ENCODE peak calls at places on chromosomes 12 and 14, in ten cellular contexts. Q is MG63, N is fibroblast of lung, C is small intestine, Y is brain microvascular endothelial cell, W is MM.1S, E is right atrium auricular region, I is psoas muscle, M is uterus, P is GM12878. V is an unnamed sample. For H3K36me3, the result is how much of the 10 kb centered on the place peaks cover.

GRCh38 chr12:124404162-124404561 is 109.3 kb downstream of the RFLNA start:
- DNase-seq in Q (peak), N (no peak), C (no peak), Y (no peak), W (no peak), E (no peak), I (peak), M (no peak), P (no peak), V (peak)

GRCh38 chr12:53631721-53632120 is 5.5 kb upstream of the ATF7 start:
- DNase-seq in Q (no peak), N (no peak), C (no peak), Y (no peak), W (no peak), E (no peak), I (no peak), M (no peak), P (no peak), V (no peak)

GRCh38 chr12:119780786-119781434 is 96.2 kb downstream of the CIT start:
- DNase-seq in Q (peak), N (peak), C (peak), Y (peak), W (no peak), E (no peak), I (peak), M (no peak), P (no peak), V (no peak)

GRCh38 chr12:15532364-15532977 is 210.2 kb downstream of the PTPRO start:
- DNase-seq in Q (peak), N (peak), C (peak), Y (peak), W (peak), E (no peak), I (no peak), M (no peak), P (peak), V (no peak)

GRCh38 chr12:52147367-52147972 is 44.3 kb downstream of the KRT80 start:
- DNase-seq in Q (peak), N (peak), C (peak), Y (peak), W (no peak), E (peak), I (peak), M (peak), P (no peak), V (peak)

GRCh38 chr12:57106021-57106708 is 5.0 kb downstream of the STAT6 start:
- DNase-seq in Q (no peak), N (no peak), C (peak), Y (no peak), W (no peak), E (no peak), I (no peak), M (no peak), P (no peak), V (peak)

GRCh38 chr12:106581543-106582263 is 1.1 kb upstream of the RFX4 start:
- DNase-seq in Q (no peak), N (no peak), C (no peak), Y (no peak), W (no peak), E (no peak), I (no peak), M (no peak), P (no peak), V (peak)

GRCh38 chr14:50020799-50021198 is 95.6 kb downstream of the VCPKMT start:
- DNase-seq in Q (no peak), N (peak), C (no peak), Y (no peak), W (no peak), E (no peak), I (no peak), M (no peak), P (no peak), V (no peak)

GRCh38 chr12:11827096-11827841 is 177.8 kb downstream of the ETV6 start:
- DNase-seq in Q (no peak), N (peak), C (no peak), Y (no peak), W (no peak), E (no peak), I (no peak), M (no peak), P (no peak), V (no peak)

GRCh38 chr14:64680013-64680674 is 24.1 kb upstream of the PLEKHG3 start:
- DNase-seq in Q (peak), N (peak), C (no peak), Y (no peak), W (no peak), E (no peak), I (no peak), M (peak), P (no peak), V (peak)

GRCh38 chr14:104130974-104131651 is 7.3 kb upstream of the KIF26A start:
- DNase-seq in Q (no peak), N (no peak), C (peak), Y (no peak), W (peak), E (no peak), I (peak), M (no peak), P (no peak), V (peak)

GRCh38 chr12:104680506-104680905 is 223.8 kb downstream of the CHST11 start:
- DNase-seq in Q (no peak), N (no peak), C (no peak), Y (no peak), W (no peak), E (no peak), I (no peak), M (no peak), P (no peak), V (no peak)

GRCh38 chr12:89417246-89417977 is 65.1 kb upstream of the DUSP6 start:
- DNase-seq in Q (peak), N (peak), C (no peak), Y (peak), W (no peak), E (no peak), I (no peak), M (no peak), P (no peak), V (no peak)

GRCh38 chr12:6934110-6934509 is 6.4 kb downstream of the ATN1 start:
- DNase-seq in Q (no peak), N (peak), C (no peak), Y (no peak), W (no peak), E (no peak), I (no peak), M (no peak), P (no peak), V (no peak)

GRCh38 chr14:54025661-54026060 is 69.0 kb upstream of the BMP4 start:
- DNase-seq in Q (peak), N (peak), C (peak), Y (peak), W (no peak), E (no peak), I (no peak), M (no peak), P (no peak), V (no peak)

GRCh38 chr12:114012744-114013431 is 46.8 kb upstream of the RBM19 start:
- DNase-seq in Q (no peak), N (no peak), C (no peak), Y (no peak), W (no peak), E (no peak), I (no peak), M (no peak), P (no peak), V (no peak)

GRCh38 chr14:37179896-37180502 is 7.6 kb upstream of the SLC25A21 start:
- DNase-seq in Q (peak), N (peak), C (no peak), Y (peak), W (no peak), E (no peak), I (no peak), M (no peak), P (no peak), V (no peak)

GRCh38 chr12:67692135-67692534 is 43.6 kb downstream of the DYRK2 start:
- DNase-seq in Q (no peak), N (no peak), C (no peak), Y (no peak), W (no peak), E (no peak), I (no peak), M (no peak), P (no peak), V (no peak)

GRCh38 chr14:99529899-99530298 is 48.7 kb downstream of the CCNK start:
- DNase-seq in Q (peak), N (peak), C (no peak), Y (no peak), W (no peak), E (no peak), I (no peak), M (no peak), P (no peak), V (no peak)

GRCh38 chr14:47040490-47040889 is 388.9 kb upstream of the RPL10L start:
- DNase-seq in Q (no peak), N (peak), C (peak), Y (peak), W (peak), E (no peak), I (no peak), M (no peak), P (no peak), V (no peak)

GRCh38 chr14:105924951-105925591 is 398.7 kb downstream of the TMEM121 start:
- DNase-seq in Q (no peak), N (no peak), C (no peak), Y (no peak), W (no peak), E (no peak), I (no peak), M (no peak), P (no peak), V (peak)

GRCh38 chr12:54306925-54307731 is 6.3 kb upstream of the NFE2 start:
- DNase-seq in Q (peak), N (peak), C (peak), Y (no peak), W (no peak), E (peak), I (peak), M (peak), P (no peak), V (peak)

GRCh38 chr12:95908573-95908972 is 33.8 kb downstream of the CCDC38 start:
- DNase-seq in Q (peak), N (peak), C (no peak), Y (no peak), W (no peak), E (no peak), I (no peak), M (no peak), P (no peak), V (no peak)

GRCh38 chr12:50103767-50104321 is at the start of gene GPD1:
- DNase-seq in Q (peak), N (peak), C (peak), Y (no peak), W (no peak), E (no peak), I (peak), M (peak), P (no peak), V (peak)
- H3K4me3 ChIP-seq in Q (no peak), N (no peak), C (peak), Y (no peak), W (no peak), E (peak), I (peak), M (no peak), P (no peak), V (no peak)

DNA sequence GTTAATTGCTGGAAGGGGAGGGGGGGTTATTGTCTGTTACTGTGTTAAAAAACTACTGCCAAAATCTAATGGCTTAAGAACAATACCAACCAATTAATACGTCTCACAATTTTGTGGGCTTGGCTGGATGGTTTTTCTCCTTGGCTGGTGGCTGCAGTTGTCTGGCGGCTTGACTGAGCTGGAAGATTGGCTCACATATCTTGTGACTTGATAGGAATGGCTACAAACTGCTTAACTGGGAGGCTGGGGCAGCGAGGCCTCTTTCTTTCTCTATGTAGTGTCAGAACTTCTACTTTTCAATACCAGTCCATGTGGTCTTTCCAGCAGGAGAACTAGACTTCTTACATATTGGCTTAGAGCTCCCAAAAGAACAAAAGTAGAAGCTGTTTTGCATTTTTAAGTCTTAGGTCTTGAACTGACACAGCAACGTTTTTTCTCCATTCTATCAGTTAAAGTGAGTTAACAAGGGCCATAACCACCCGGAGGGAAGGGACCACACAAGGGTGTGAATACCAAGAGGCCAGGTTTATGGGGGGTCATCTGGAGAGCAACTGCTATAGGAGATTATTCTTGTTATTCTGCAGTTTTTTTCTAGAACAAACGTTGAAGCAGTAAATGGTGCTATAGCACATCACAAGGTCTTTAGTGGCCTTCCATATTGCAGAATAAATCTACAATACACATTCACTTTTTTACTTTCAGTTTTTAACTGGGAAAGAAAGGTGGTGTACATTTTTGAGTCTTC is 46.9 kb downstream of the ZDHHC17 start:
- DNase-seq in Q (no peak), N (no peak), C (no peak), Y (no peak), W (no peak), E (no peak), I (no peak), M (no peak), P (no peak), V (no peak)
- H3K36me3 ChIP-seq in Q (under half), N (under half), C (under half), Y (under half), W (under half), E (under half), I (half or more), M (under half), P (under half), V (under half)

GRCh38 chr12:108634225-108634795 is 616 bp upstream of the SELPLG start:
- DNase-seq in Q (peak), N (no peak), C (no peak), Y (no peak), W (peak), E (no peak), I (no peak), M (no peak), P (no peak), V (peak)

GRCh38 chr12:108633081-108633533 is 587 bp downstream of the SELPLG start:
- DNase-seq in Q (no peak), N (no peak), C (no peak), Y (no peak), W (no peak), E (no peak), I (no peak), M (no peak), P (no peak), V (peak)

GRCh38 chr12:108635201-108635996 is 1.7 kb upstream of the SELPLG start:
- DNase-seq in Q (no peak), N (peak), C (peak), Y (no peak), W (peak), E (no peak), I (no peak), M (no peak), P (peak), V (peak)

GRCh38 chr12:108635997-108636808 is 2.5 kb upstream of the SELPLG start:
- DNase-seq in Q (no peak), N (no peak), C (no peak), Y (no peak), W (peak), E (no peak), I (no peak), M (no peak), P (no peak), V (no peak)

DNA sequence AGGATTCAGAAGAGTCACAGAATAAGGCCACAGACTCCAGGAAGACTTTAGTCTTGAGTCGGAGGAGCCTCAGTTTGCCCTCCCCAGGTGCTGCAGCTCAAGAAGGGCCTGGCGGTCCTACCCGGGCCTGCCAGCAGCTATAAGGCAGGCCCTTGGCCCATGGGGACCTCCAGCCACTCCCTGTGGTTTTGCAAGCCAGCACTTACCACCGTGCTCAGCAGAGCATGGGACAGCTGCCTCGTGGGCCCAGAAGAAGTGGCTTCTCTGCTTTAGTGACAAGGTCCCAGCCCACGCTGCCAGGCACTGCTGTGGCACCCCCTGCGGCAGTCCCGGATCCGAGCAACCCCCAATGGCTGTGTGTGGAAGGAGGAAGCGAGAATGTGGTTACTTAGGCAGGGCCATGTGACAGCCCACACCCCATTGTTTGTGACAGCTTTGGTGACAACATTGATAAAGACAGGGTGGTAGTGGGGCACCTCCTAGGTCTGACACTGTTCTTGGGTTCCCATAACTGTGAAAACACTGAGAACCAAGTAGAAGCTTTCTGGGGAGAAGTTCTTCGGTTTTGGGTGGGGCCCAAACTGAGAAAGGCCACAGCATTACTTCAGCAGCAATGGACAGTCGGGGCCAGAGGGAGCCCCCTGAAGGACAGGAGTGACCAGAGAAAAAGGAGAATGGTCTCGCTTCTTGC is at the start of gene SELPLG:
- DNase-seq in Q (no peak), N (no peak), C (peak), Y (no peak), W (peak), E (peak), I (peak), M (no peak), P (peak), V (peak)
- H3K4me3 ChIP-seq in Q (no peak), N (no peak), C (peak), Y (no peak), W (peak), E (peak), I (peak), M (no peak), P (peak), V (no peak)

GRCh38 chr14:61521773-61522172 is 173.5 kb upstream of the HIF1A start:
- DNase-seq in Q (no peak), N (no peak), C (no peak), Y (no peak), W (no peak), E (no peak), I (no peak), M (no peak), P (no peak), V (no peak)
- H3K36me3 ChIP-seq in Q (under half), N (under half), C (under half), Y (under half), W (under half), E (under half), I (under half), M (under half), P (under half), V (under half)

DNA sequence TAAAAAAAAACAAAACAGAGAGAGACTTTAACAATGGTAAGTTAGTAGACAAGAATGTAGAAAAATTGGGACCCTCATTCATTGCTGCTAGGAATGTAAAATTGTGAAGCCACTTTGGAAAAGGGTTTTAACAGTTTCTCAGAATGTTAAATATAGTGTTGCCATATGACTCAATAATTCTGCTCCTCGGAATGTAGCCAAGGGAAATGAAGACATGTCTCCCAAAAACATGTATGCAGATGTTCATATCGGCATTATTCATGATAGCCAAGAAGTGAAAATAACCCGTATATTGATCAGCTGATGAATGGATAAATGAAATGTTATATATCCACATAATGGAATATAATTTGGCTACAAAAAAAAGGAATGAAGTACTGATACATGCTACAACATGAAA is 132.3 kb downstream of the DAAM1 start:
- DNase-seq in Q (no peak), N (no peak), C (no peak), Y (no peak), W (no peak), E (no peak), I (no peak), M (no peak), P (no peak), V (no peak)
- H3K4me3 ChIP-seq in Q (no peak), N (no peak), C (no peak), Y (no peak), W (no peak), E (peak), I (no peak), M (no peak), P (no peak), V (no peak)

GRCh38 chr14:97354119-97354722 is 557.0 kb downstream of the VRK1 start:
- DNase-seq in Q (no peak), N (no peak), C (no peak), Y (no peak), W (no peak), E (no peak), I (no peak), M (no peak), P (no peak), V (no peak)
- H3K36me3 ChIP-seq in Q (under half), N (under half), C (under half), Y (under half), W (under half), E (under half), I (under half), M (under half), P (under half), V (under half)

GRCh38 chr14:80954771-80955299 is 586 bp upstream of the TSHR start:
- DNase-seq in Q (peak), N (peak), C (peak), Y (peak), W (peak), E (peak), I (peak), M (peak), P (no peak), V (peak)
- H3K4me3 ChIP-seq in Q (peak), N (peak), C (peak), Y (peak), W (peak), E (peak), I (peak), M (peak), P (no peak), V (peak)

DNA sequence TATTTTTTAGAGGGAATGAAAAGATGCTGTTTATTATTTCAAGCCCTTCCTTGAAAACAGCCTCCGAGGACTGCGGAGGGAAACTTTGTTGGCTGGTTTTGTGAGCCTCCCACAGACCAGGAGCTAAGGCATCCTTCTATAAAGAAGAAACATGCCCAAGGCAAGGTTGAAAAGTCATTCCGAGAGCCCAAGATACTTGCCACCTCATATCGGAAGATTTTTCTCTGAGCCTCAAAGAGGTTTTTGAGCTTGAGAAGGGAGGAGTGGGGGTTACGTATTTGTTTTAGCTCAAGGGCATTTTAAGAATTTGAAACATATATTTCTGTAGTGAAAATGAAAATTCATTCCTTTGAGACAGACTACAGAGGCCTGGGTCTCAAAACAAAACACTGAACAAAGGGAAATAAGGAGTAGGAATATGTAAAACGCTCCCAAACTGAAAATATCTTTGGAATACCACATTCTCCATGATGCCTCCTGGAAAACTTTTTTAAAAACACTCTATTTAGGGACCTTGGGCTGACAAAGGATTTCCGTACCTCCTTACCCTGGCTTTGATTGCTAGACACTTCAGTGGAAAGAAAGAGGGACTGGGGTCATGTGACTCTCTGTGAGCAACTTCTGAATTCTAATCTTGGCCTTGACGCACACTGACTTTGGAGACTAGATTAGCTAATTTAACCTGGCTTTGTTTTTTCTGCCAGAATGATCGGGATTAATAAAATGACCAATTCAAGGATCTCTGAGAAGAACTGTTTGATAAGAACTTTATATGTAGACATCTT is 180.9 kb downstream of the SRGAP1 start:
- DNase-seq in Q (no peak), N (no peak), C (no peak), Y (peak), W (no peak), E (no peak), I (no peak), M (no peak), P (no peak), V (no peak)
- H3K36me3 ChIP-seq in Q (under half), N (under half), C (under half), Y (under half), W (under half), E (under half), I (under half), M (under half), P (under half), V (under half)

V was measured in aorta.